ENCODE peak calls at places on chromosome 6, in seven cellular contexts. One of them, this sample, is unnamed.

GRCh38 chr6:14713008-14713452 is 532.8 kb upstream of the JARID2 start:
- DNase-seq in nephron progenitor cell: no peak
- DNase-seq in effector memory CD8-positive, alpha-beta T cell: no peak
- DNase-seq in MV-4-11: no peak
- DNase-seq in stimulated activated CD4-positive, alpha-beta T cell treated with anti-CD3 and anti-CD28 coated beads, Interleukin-12 subunit alpha, Interleukin-12 subunit beta, amount 100 ng/mL, for 48 hours: no peak
- DNase-seq in central memory CD4-positive, alpha-beta T cell: no peak
- DNase-seq in epithelial cell of esophagus: peak
- DNase-seq in this sample: peak

GRCh38 chr6:21753571-21754108 is 160.1 kb downstream of the SOX4 start:
- DNase-seq in nephron progenitor cell: no peak
- DNase-seq in effector memory CD8-positive, alpha-beta T cell: no peak
- DNase-seq in MV-4-11: no peak
- DNase-seq in stimulated activated CD4-positive, alpha-beta T cell treated with anti-CD3 and anti-CD28 coated beads, Interleukin-12 subunit alpha, Interleukin-12 subunit beta, amount 100 ng/mL, for 48 hours: no peak
- DNase-seq in central memory CD4-positive, alpha-beta T cell: no peak
- DNase-seq in epithelial cell of esophagus: no peak
- DNase-seq in this sample: no peak

GRCh38 chr6:72865467-72865866 is 243.6 kb downstream of the KCNQ5 start:
- DNase-seq in nephron progenitor cell: no peak
- DNase-seq in effector memory CD8-positive, alpha-beta T cell: no peak
- DNase-seq in MV-4-11: no peak
- DNase-seq in stimulated activated CD4-positive, alpha-beta T cell treated with anti-CD3 and anti-CD28 coated beads, Interleukin-12 subunit alpha, Interleukin-12 subunit beta, amount 100 ng/mL, for 48 hours: no peak
- DNase-seq in central memory CD4-positive, alpha-beta T cell: no peak
- DNase-seq in epithelial cell of esophagus: peak
- DNase-seq in this sample: no peak

GRCh38 chr6:57434944-57435343 is 117.5 kb downstream of the PRIM2 start:
- DNase-seq in nephron progenitor cell: no peak
- DNase-seq in effector memory CD8-positive, alpha-beta T cell: no peak
- DNase-seq in MV-4-11: no peak
- DNase-seq in stimulated activated CD4-positive, alpha-beta T cell treated with anti-CD3 and anti-CD28 coated beads, Interleukin-12 subunit alpha, Interleukin-12 subunit beta, amount 100 ng/mL, for 48 hours: no peak
- DNase-seq in central memory CD4-positive, alpha-beta T cell: no peak
- DNase-seq in epithelial cell of esophagus: no peak
- DNase-seq in this sample: no peak

GRCh38 chr6:72969666-72970065 is 255.6 kb downstream of the KHDC1L start:
- DNase-seq in nephron progenitor cell: no peak
- DNase-seq in effector memory CD8-positive, alpha-beta T cell: no peak
- DNase-seq in MV-4-11: no peak
- DNase-seq in stimulated activated CD4-positive, alpha-beta T cell treated with anti-CD3 and anti-CD28 coated beads, Interleukin-12 subunit alpha, Interleukin-12 subunit beta, amount 100 ng/mL, for 48 hours: no peak
- DNase-seq in central memory CD4-positive, alpha-beta T cell: no peak
- DNase-seq in epithelial cell of esophagus: no peak
- DNase-seq in this sample: no peak

GRCh38 chr6:33320315-33321181 is 3.0 kb upstream of the ZBTB22 start:
- DNase-seq in nephron progenitor cell: no peak
- DNase-seq in effector memory CD8-positive, alpha-beta T cell: no peak
- DNase-seq in MV-4-11: no peak
- DNase-seq in stimulated activated CD4-positive, alpha-beta T cell treated with anti-CD3 and anti-CD28 coated beads, Interleukin-12 subunit alpha, Interleukin-12 subunit beta, amount 100 ng/mL, for 48 hours: no peak
- DNase-seq in central memory CD4-positive, alpha-beta T cell: no peak
- DNase-seq in epithelial cell of esophagus: peak
- DNase-seq in this sample: no peak

GRCh38 chr6:131823276-131823902 is 15.6 kb downstream of the ENPP1 start:
- DNase-seq in nephron progenitor cell: no peak
- DNase-seq in effector memory CD8-positive, alpha-beta T cell: no peak
- DNase-seq in MV-4-11: no peak
- DNase-seq in stimulated activated CD4-positive, alpha-beta T cell treated with anti-CD3 and anti-CD28 coated beads, Interleukin-12 subunit alpha, Interleukin-12 subunit beta, amount 100 ng/mL, for 48 hours: no peak
- DNase-seq in central memory CD4-positive, alpha-beta T cell: no peak
- DNase-seq in epithelial cell of esophagus: no peak
- DNase-seq in this sample: no peak

GRCh38 chr6:133548409-133548808 is 307.3 kb downstream of the EYA4 start:
- DNase-seq in nephron progenitor cell: no peak
- DNase-seq in effector memory CD8-positive, alpha-beta T cell: no peak
- DNase-seq in MV-4-11: no peak
- DNase-seq in stimulated activated CD4-positive, alpha-beta T cell treated with anti-CD3 and anti-CD28 coated beads, Interleukin-12 subunit alpha, Interleukin-12 subunit beta, amount 100 ng/mL, for 48 hours: no peak
- DNase-seq in central memory CD4-positive, alpha-beta T cell: no peak
- DNase-seq in epithelial cell of esophagus: no peak
- DNase-seq in this sample: no peak

GRCh38 chr6:85569323-85569722 is 24.3 kb downstream of the SNX14 start:
- DNase-seq in nephron progenitor cell: no peak
- DNase-seq in effector memory CD8-positive, alpha-beta T cell: no peak
- DNase-seq in MV-4-11: no peak
- DNase-seq in stimulated activated CD4-positive, alpha-beta T cell treated with anti-CD3 and anti-CD28 coated beads, Interleukin-12 subunit alpha, Interleukin-12 subunit beta, amount 100 ng/mL, for 48 hours: no peak
- DNase-seq in central memory CD4-positive, alpha-beta T cell: no peak
- DNase-seq in epithelial cell of esophagus: peak
- DNase-seq in this sample: no peak

GRCh38 chr6:160349837-160350236 is 1.7 kb downstream of the SLC22A3 start:
- DNase-seq in nephron progenitor cell: no peak
- DNase-seq in effector memory CD8-positive, alpha-beta T cell: no peak
- DNase-seq in MV-4-11: no peak
- DNase-seq in stimulated activated CD4-positive, alpha-beta T cell treated with anti-CD3 and anti-CD28 coated beads, Interleukin-12 subunit alpha, Interleukin-12 subunit beta, amount 100 ng/mL, for 48 hours: no peak
- DNase-seq in central memory CD4-positive, alpha-beta T cell: no peak
- DNase-seq in epithelial cell of esophagus: no peak
- DNase-seq in this sample: no peak

GRCh38 chr6:42075159-42075838 is 25.0 kb downstream of the TAF8 start:
- DNase-seq in nephron progenitor cell: peak
- DNase-seq in effector memory CD8-positive, alpha-beta T cell: peak
- DNase-seq in MV-4-11: peak
- DNase-seq in stimulated activated CD4-positive, alpha-beta T cell treated with anti-CD3 and anti-CD28 coated beads, Interleukin-12 subunit alpha, Interleukin-12 subunit beta, amount 100 ng/mL, for 48 hours: peak
- DNase-seq in central memory CD4-positive, alpha-beta T cell: peak
- DNase-seq in epithelial cell of esophagus: peak
- DNase-seq in this sample: peak

GRCh38 chr6:57252975-57253374 is 30.9 kb upstream of the RAB23 start:
- DNase-seq in nephron progenitor cell: no peak
- DNase-seq in effector memory CD8-positive, alpha-beta T cell: no peak
- DNase-seq in MV-4-11: no peak
- DNase-seq in stimulated activated CD4-positive, alpha-beta T cell treated with anti-CD3 and anti-CD28 coated beads, Interleukin-12 subunit alpha, Interleukin-12 subunit beta, amount 100 ng/mL, for 48 hours: no peak
- DNase-seq in central memory CD4-positive, alpha-beta T cell: no peak
- DNase-seq in epithelial cell of esophagus: peak
- DNase-seq in this sample: no peak

GRCh38 chr6:128641701-128642100 is 121.3 kb upstream of the PTPRK start:
- DNase-seq in nephron progenitor cell: no peak
- DNase-seq in effector memory CD8-positive, alpha-beta T cell: no peak
- DNase-seq in MV-4-11: no peak
- DNase-seq in stimulated activated CD4-positive, alpha-beta T cell treated with anti-CD3 and anti-CD28 coated beads, Interleukin-12 subunit alpha, Interleukin-12 subunit beta, amount 100 ng/mL, for 48 hours: no peak
- DNase-seq in central memory CD4-positive, alpha-beta T cell: no peak
- DNase-seq in epithelial cell of esophagus: no peak
- DNase-seq in this sample: no peak

GRCh38 chr6:87623248-87623647 is 33.3 kb downstream of the ORC3 start:
- DNase-seq in nephron progenitor cell: no peak
- DNase-seq in effector memory CD8-positive, alpha-beta T cell: no peak
- DNase-seq in MV-4-11: no peak
- DNase-seq in stimulated activated CD4-positive, alpha-beta T cell treated with anti-CD3 and anti-CD28 coated beads, Interleukin-12 subunit alpha, Interleukin-12 subunit beta, amount 100 ng/mL, for 48 hours: no peak
- DNase-seq in central memory CD4-positive, alpha-beta T cell: no peak
- DNase-seq in epithelial cell of esophagus: peak
- DNase-seq in this sample: no peak

GRCh38 chr6:139663996-139664395 is 289.5 kb upstream of the CITED2 start:
- DNase-seq in nephron progenitor cell: no peak
- DNase-seq in effector memory CD8-positive, alpha-beta T cell: no peak
- DNase-seq in MV-4-11: no peak
- DNase-seq in stimulated activated CD4-positive, alpha-beta T cell treated with anti-CD3 and anti-CD28 coated beads, Interleukin-12 subunit alpha, Interleukin-12 subunit beta, amount 100 ng/mL, for 48 hours: no peak
- DNase-seq in central memory CD4-positive, alpha-beta T cell: no peak
- DNase-seq in epithelial cell of esophagus: no peak
- DNase-seq in this sample: no peak

GRCh38 chr6:118804091-118804490 is 89.9 kb upstream of the ASF1A start:
- DNase-seq in nephron progenitor cell: no peak
- DNase-seq in effector memory CD8-positive, alpha-beta T cell: no peak
- DNase-seq in MV-4-11: no peak
- DNase-seq in stimulated activated CD4-positive, alpha-beta T cell treated with anti-CD3 and anti-CD28 coated beads, Interleukin-12 subunit alpha, Interleukin-12 subunit beta, amount 100 ng/mL, for 48 hours: no peak
- DNase-seq in central memory CD4-positive, alpha-beta T cell: no peak
- DNase-seq in epithelial cell of esophagus: no peak
- DNase-seq in this sample: no peak

GRCh38 chr6:13006578-13007300 is 290.2 kb downstream of the PHACTR1 start:
- DNase-seq in nephron progenitor cell: no peak
- DNase-seq in effector memory CD8-positive, alpha-beta T cell: no peak
- DNase-seq in MV-4-11: no peak
- DNase-seq in stimulated activated CD4-positive, alpha-beta T cell treated with anti-CD3 and anti-CD28 coated beads, Interleukin-12 subunit alpha, Interleukin-12 subunit beta, amount 100 ng/mL, for 48 hours: no peak
- DNase-seq in central memory CD4-positive, alpha-beta T cell: no peak
- DNase-seq in epithelial cell of esophagus: no peak
- DNase-seq in this sample: no peak

GRCh38 chr6:112717401-112717800 is 370.3 kb downstream of the RFPL4B start:
- DNase-seq in nephron progenitor cell: no peak
- DNase-seq in effector memory CD8-positive, alpha-beta T cell: no peak
- DNase-seq in MV-4-11: no peak
- DNase-seq in stimulated activated CD4-positive, alpha-beta T cell treated with anti-CD3 and anti-CD28 coated beads, Interleukin-12 subunit alpha, Interleukin-12 subunit beta, amount 100 ng/mL, for 48 hours: no peak
- DNase-seq in central memory CD4-positive, alpha-beta T cell: no peak
- DNase-seq in epithelial cell of esophagus: no peak
- DNase-seq in this sample: no peak

GRCh38 chr6:160756021-160756420 is 54.0 kb downstream of the PLG start:
- DNase-seq in nephron progenitor cell: no peak
- DNase-seq in effector memory CD8-positive, alpha-beta T cell: no peak
- DNase-seq in MV-4-11: no peak
- DNase-seq in stimulated activated CD4-positive, alpha-beta T cell treated with anti-CD3 and anti-CD28 coated beads, Interleukin-12 subunit alpha, Interleukin-12 subunit beta, amount 100 ng/mL, for 48 hours: no peak
- DNase-seq in central memory CD4-positive, alpha-beta T cell: no peak
- DNase-seq in epithelial cell of esophagus: peak
- DNase-seq in this sample: no peak

GRCh38 chr6:119126826-119127225 is 48.4 kb upstream of the FAM184A start:
- DNase-seq in nephron progenitor cell: no peak
- DNase-seq in effector memory CD8-positive, alpha-beta T cell: no peak
- DNase-seq in MV-4-11: no peak
- DNase-seq in stimulated activated CD4-positive, alpha-beta T cell treated with anti-CD3 and anti-CD28 coated beads, Interleukin-12 subunit alpha, Interleukin-12 subunit beta, amount 100 ng/mL, for 48 hours: no peak
- DNase-seq in central memory CD4-positive, alpha-beta T cell: no peak
- DNase-seq in epithelial cell of esophagus: no peak
- DNase-seq in this sample: no peak

GRCh38 chr6:111757342-111757741 is 115.9 kb downstream of the FYN start:
- DNase-seq in nephron progenitor cell: no peak
- DNase-seq in effector memory CD8-positive, alpha-beta T cell: peak
- DNase-seq in MV-4-11: no peak
- DNase-seq in stimulated activated CD4-positive, alpha-beta T cell treated with anti-CD3 and anti-CD28 coated beads, Interleukin-12 subunit alpha, Interleukin-12 subunit beta, amount 100 ng/mL, for 48 hours: no peak
- DNase-seq in central memory CD4-positive, alpha-beta T cell: peak
- DNase-seq in epithelial cell of esophagus: peak
- DNase-seq in this sample: no peak

GRCh38 chr6:41531591-41532582 is 14.3 kb upstream of the FOXP4 start:
- DNase-seq in nephron progenitor cell: peak
- DNase-seq in effector memory CD8-positive, alpha-beta T cell: peak
- DNase-seq in MV-4-11: peak
- DNase-seq in stimulated activated CD4-positive, alpha-beta T cell treated with anti-CD3 and anti-CD28 coated beads, Interleukin-12 subunit alpha, Interleukin-12 subunit beta, amount 100 ng/mL, for 48 hours: peak
- DNase-seq in central memory CD4-positive, alpha-beta T cell: peak
- DNase-seq in epithelial cell of esophagus: no peak
- DNase-seq in this sample: no peak

This sample was measured in osteocyte.